ENCODE peak calls at places on chromosome 10, in four cellular contexts. P, X, I and Y are unnamed samples.

GRCh38 chr10:44051584-44052385 is 333.1 kb downstream of the CXCL12 start:
- DNase-seq in P (no peak), I (peak), X (no peak), Y (peak)

GRCh38 chr10:24821986-24822385 is 98.3 kb upstream of the ARHGAP21 start:
- DNase-seq in I (peak), X (no peak), P (peak), Y (peak)

GRCh38 chr10:10798543-10799192 is 219.0 kb upstream of the CELF2 start:
- DNase-seq in X (no peak), I (no peak), P (no peak), Y (no peak)

GRCh38 chr10:103238506-103239252 is 7.0 kb upstream of the RPEL1 start:
- DNase-seq in I (peak), X (no peak), P (no peak), Y (peak)

GRCh38 chr10:118027397-118027796 is 19.3 kb downstream of the RAB11FIP2 start:
- DNase-seq in I (no peak), P (no peak), X (peak), Y (no peak)

GRCh38 chr10:13712799-13713581 is 126.2 kb downstream of the PRPF18 start:
- DNase-seq in P (peak), I (peak), X (no peak), Y (peak)

GRCh38 chr10:114393482-114393881 is 10.8 kb downstream of the AFAP1L2 start:
- DNase-seq in P (no peak), X (no peak), I (no peak), Y (no peak)

GRCh38 chr10:72365106-72365505 is 10.4 kb upstream of the DNAJB12 start:
- DNase-seq in I (no peak), X (no peak), P (no peak), Y (no peak)

GRCh38 chr10:33412261-33413092 is 78.0 kb upstream of the NRP1 start:
- DNase-seq in I (peak), P (no peak), X (no peak), Y (peak)

GRCh38 chr10:73894245-73894971 is 16.5 kb upstream of the PLAU start:
- DNase-seq in X (no peak), I (peak), P (no peak), Y (peak)

GRCh38 chr10:107626862-107627261 is 462.4 kb upstream of the SORCS1 start:
- DNase-seq in P (no peak), X (no peak), I (no peak), Y (no peak)

GRCh38 chr10:65950075-65950474 is 975.8 kb upstream of the LRRTM3 start:
- DNase-seq in X (no peak), P (no peak), I (peak), Y (no peak)

GRCh38 chr10:102421645-102422585 is 1.3 kb downstream of the FBXL15 start:
- DNase-seq in P (no peak), I (peak), X (no peak), Y (peak)

GRCh38 chr10:86087716-86088115 is 278.9 kb downstream of the GRID1 start:
- DNase-seq in I (no peak), P (no peak), X (peak), Y (no peak)

GRCh38 chr10:72083234-72084093 is 4.9 kb downstream of the SPOCK2 start:
- DNase-seq in X (no peak), I (no peak), P (peak), Y (no peak)

GRCh38 chr10:61304751-61305150 is 148.4 kb downstream of the TMEM26 start:
- DNase-seq in P (no peak), X (no peak), I (no peak), Y (no peak)

GRCh38 chr10:58267713-58268453 is at the start of gene IPMK:
- DNase-seq in X (peak), I (peak), P (peak), Y (peak)

GRCh38 chr10:810351-810846 is 120.9 kb upstream of the DIP2C start:
- DNase-seq in I (no peak), P (no peak), X (peak), Y (no peak)